ENCODE peak calls at places on chromosome 14, in five cellular contexts. Y, E, F, D and S are unnamed samples.
A peak's percentile ranks its signal among the peaks of the same experiment; 100 is the strongest.

GRCh38 chr14:58278177-58278576 is 20.2 kb upstream of the ARID4A start:
- DNase-seq in Y (no peak), E (no peak), F (no peak), D (no peak), S (no peak)

GRCh38 chr14:76045773-76046172 is 60.2 kb downstream of the IFT43 start:
- DNase-seq in F (no peak), E (no peak), D (no peak), Y (no peak), S (no peak)

GRCh38 chr14:60250318-60251035 is 1.5 kb downstream of the PPM1A start:
- DNase-seq in E (no peak), D (no peak), F (no peak), Y (peak; percentile 9), S (no peak)

GRCh38 chr14:25220514-25220913 is 170.6 kb upstream of the STXBP6 start:
- DNase-seq in F (no peak), E (no peak), D (no peak), Y (no peak), S (no peak)

GRCh38 chr14:95140060-95140858 is 17.1 kb downstream of the DICER1 start:
- DNase-seq in F (no peak), Y (peak; percentile 58), D (no peak), E (no peak), S (no peak)

GRCh38 chr14:103748539-103748867 is 32.9 kb downstream of the ZFYVE21 start:
- DNase-seq in E (peak; percentile 73), Y (no peak), D (no peak), F (no peak), S (no peak)

GRCh38 chr14:75654127-75654732 is 6.4 kb downstream of the ERG28 start:
- DNase-seq in Y (peak; percentile 53), D (no peak), F (peak; percentile 85), E (peak; percentile 77), S (peak; percentile 93)

GRCh38 chr14:102848830-102849521 is 71.7 kb downstream of the TRAF3 start:
- DNase-seq in Y (no peak), E (no peak), D (no peak), F (peak; percentile 39), S (no peak)

GRCh38 chr14:61177279-61178225 is 103.6 kb downstream of the TMEM30B start:
- DNase-seq in E (no peak), D (no peak), F (no peak), Y (peak; percentile 31), S (no peak)

GRCh38 chr14:51873221-51873893 is 12.9 kb downstream of the GNG2 start:
- DNase-seq in Y (peak; percentile 98), D (no peak), F (no peak), E (peak; percentile 22), S (no peak)

GRCh38 chr14:24362241-24362960 is 5.6 kb upstream of the NFATC4 start:
- DNase-seq in Y (peak; percentile 42), E (no peak), F (no peak), D (no peak), S (no peak)

GRCh38 chr14:42527141-42527540 is 920.5 kb downstream of the LRFN5 start:
- DNase-seq in D (no peak), E (no peak), Y (no peak), F (no peak), S (no peak)

GRCh38 chr14:104443391-104444158 is 136.0 kb upstream of the C14orf180 start:
- DNase-seq in Y (no peak), E (no peak), F (no peak), D (no peak), S (no peak)

GRCh38 chr14:76901171-76902055 is 75.2 kb downstream of the LRRC74A start:
- DNase-seq in Y (peak; percentile 9), D (no peak), F (no peak), E (no peak), S (no peak)

GRCh38 chr14:64720190-64720589 is 16.0 kb downstream of the PLEKHG3 start:
- DNase-seq in Y (peak; percentile 83), D (peak; percentile 89), F (no peak), E (no peak), S (no peak)

GRCh38 chr14:24315807-24316596 is 4.7 kb downstream of the LTB4R start:
- DNase-seq in F (no peak), Y (no peak), E (no peak), D (peak; percentile 71), S (no peak)

GRCh38 chr14:64841121-64841611 is 38.5 kb downstream of the SPTB start:
- DNase-seq in F (peak; percentile 11), D (no peak), Y (peak; percentile 62), E (no peak), S (no peak)

GRCh38 chr14:59475709-59476108 is 8.5 kb downstream of the L3HYPDH start:
- DNase-seq in D (no peak), E (no peak), F (no peak), Y (no peak), S (no peak)

GRCh38 chr14:88030892-88031291 is 26.0 kb downstream of the GPR65 start:
- DNase-seq in D (no peak), E (no peak), Y (no peak), F (no peak), S (no peak)

GRCh38 chr14:99261916-99262787 is 9.8 kb downstream of the BCL11B start:
- DNase-seq in F (no peak), D (peak; percentile 43), Y (no peak), E (peak; percentile 97), S (no peak)
- H3K27me3 ChIP-seq in F (no peaks in the 10 kb centered on the region), D (no peaks in the 10 kb centered on the region), Y (peaks cover 14% of the 10 kb centered on the region), E (no peaks in the 10 kb centered on the region), S (peaks cover 3% of the 10 kb centered on the region)

GRCh38 chr14:92516344-92516965 is 2.9 kb downstream of the RIN3 start:
- DNase-seq in D (no peak), F (no peak), Y (no peak), E (peak; percentile 17), S (no peak)
- H3K4me1 ChIP-seq in D (peaks cover 9% of the 10 kb centered on the region), F (peaks cover 40% of the 10 kb centered on the region), Y (peaks cover 7% of the 10 kb centered on the region), E (peaks cover 70% of the 10 kb centered on the region), S (no peaks in the 10 kb centered on the region)

GRCh38 chr14:90559811-90560492 is 163.1 kb downstream of the CALM1 start:
- DNase-seq in Y (no peak), D (no peak), E (no peak), F (no peak), S (no peak)
- H3K27ac ChIP-seq in Y (no peak overlapping the region), D (no peak overlapping the region), E (no peak overlapping the region), F (no peak overlapping the region), S (no peak overlapping the region)

GRCh38 chr14:67815573-67816235 is 686 bp downstream of the ZFYVE26 start:
- DNase-seq in E (no peak), D (no peak), F (no peak), Y (peak; percentile 62), S (no peak)
- H3K27me3 ChIP-seq in E (no peaks in the 10 kb centered on the region), D (no peaks in the 10 kb centered on the region), F (no peaks in the 10 kb centered on the region), Y (no peaks in the 10 kb centered on the region), S (no peaks in the 10 kb centered on the region)

DNA sequence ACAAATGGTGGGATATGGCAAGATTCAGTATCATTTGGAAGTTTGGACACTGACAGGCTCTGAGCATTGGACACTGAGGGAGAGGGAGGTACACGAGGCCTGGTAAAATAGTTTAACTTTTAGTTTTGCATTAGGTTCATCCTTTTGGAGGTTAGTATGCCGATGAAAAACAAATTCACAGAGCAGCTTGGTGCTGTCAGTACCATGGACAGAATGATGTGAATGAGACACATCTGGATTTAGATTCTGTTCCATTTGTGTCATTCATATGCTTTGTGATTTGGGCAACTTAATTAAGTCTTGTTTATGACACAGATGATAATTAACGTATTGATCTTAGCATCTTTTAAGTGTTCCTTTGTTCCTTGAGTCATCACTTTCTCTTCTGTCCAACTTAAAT is 33.7 kb downstream of the GPHN start:
- DNase-seq in D (no peak), E (no peak), F (no peak), Y (no peak), S (no peak)
- H3K4me1 ChIP-seq in D (no peaks in the 10 kb centered on the region), E (no peaks in the 10 kb centered on the region), F (no peaks in the 10 kb centered on the region), Y (no peaks in the 10 kb centered on the region), S (peaks cover 12% of the 10 kb centered on the region)

GRCh38 chr14:22558221-22558913 is 30.7 kb downstream of the DAD1 start:
- DNase-seq in F (no peak), E (peak; percentile 67), Y (no peak), D (no peak), S (no peak)
- H3K27ac ChIP-seq in F (peak overlapping the region; percentile 17), E (peak overlapping the region; percentile 86), Y (no peak overlapping the region), D (no peak overlapping the region), S (peak overlapping the region; percentile 40)

DNA sequence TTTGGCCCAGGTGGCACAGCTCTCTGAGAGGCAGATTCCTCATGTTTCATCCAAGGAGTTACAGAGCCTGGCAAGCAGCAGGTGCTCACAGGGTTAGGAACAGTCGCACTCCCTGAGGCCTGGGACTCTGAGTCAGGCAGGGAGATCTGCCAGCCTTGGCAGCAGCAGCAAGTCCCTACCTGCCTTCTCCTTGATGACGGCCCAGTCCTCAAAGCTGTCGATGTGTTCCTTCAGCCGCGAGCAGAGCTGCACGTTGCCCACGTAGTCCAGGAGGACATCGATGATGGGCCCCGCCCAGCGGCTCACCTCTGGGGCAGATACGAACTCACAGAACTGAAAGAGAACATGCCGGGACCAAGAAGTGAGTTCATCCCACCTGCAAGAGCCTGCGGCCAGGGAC is 10.4 kb downstream of the FAM181A start:
- DNase-seq in F (no peak), Y (no peak), E (no peak), D (peak; percentile 98), S (no peak)
- H3K27me3 ChIP-seq in F (no peaks in the 10 kb centered on the region), Y (peaks cover 33% of the 10 kb centered on the region), E (no peaks in the 10 kb centered on the region), D (no peaks in the 10 kb centered on the region), S (no peaks in the 10 kb centered on the region)

GRCh38 chr14:56131004-56131864 is 13.0 kb downstream of the PELI2 start:
- DNase-seq in E (no peak), D (no peak), F (no peak), Y (no peak), S (no peak)
- H3K4me1 ChIP-seq in E (no peaks in the 10 kb centered on the region), D (no peaks in the 10 kb centered on the region), F (peaks cover 90% of the 10 kb centered on the region), Y (peaks cover 9% of the 10 kb centered on the region), S (peaks cover 31% of the 10 kb centered on the region)

DNA sequence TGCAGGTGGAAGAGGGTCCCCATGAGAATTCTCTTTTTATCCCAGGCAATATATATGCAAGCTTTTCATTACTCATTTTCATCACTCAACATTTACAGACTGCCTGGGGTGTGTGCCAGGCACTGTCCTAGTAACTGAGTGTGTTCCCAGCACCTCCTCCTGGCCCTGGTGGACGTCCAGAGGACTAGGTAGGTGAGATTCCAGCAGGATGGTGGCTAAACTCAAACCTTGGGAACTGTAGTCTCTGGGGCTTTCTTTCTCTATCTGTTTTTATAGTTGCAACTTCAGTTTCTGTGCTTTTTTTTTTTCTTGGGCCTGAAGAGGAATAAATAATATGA is 63.8 kb downstream of the SUSD6 start:
- DNase-seq in D (no peak), E (no peak), F (no peak), Y (no peak), S (no peak)
- H3K27ac ChIP-seq in D (no peak overlapping the region), E (no peak overlapping the region), F (no peak overlapping the region), Y (no peak overlapping the region), S (no peak overlapping the region)